ENCODE peak calls at places on chromosomes 3 and 15, in five cellular contexts. K is heart left ventricle; C is NCI-H2081; V is hippocampal formation; X is activated effector memory CD4-positive, alpha-beta T cell treated with Interleukin-2 at 50 U/mL for 16 hours. U is an unnamed sample.

GRCh38 chr3:29686889-29687592 is 406.2 kb downstream of the RBMS3 start:
- DNase-seq in K (no peak), C (no peak), V (no peak), X (no peak), U (peak)

GRCh38 chr3:99559196-99559595 is 79.2 kb upstream of the COL8A1 start:
- DNase-seq in K (no peak), C (no peak), V (no peak), X (no peak), U (no peak)

GRCh38 chr3:133476971-133477375 is 77.1 kb downstream of the BFSP2 start:
- DNase-seq in K (no peak), C (peak), V (no peak), X (no peak), U (no peak)

GRCh38 chr3:100706365-100706764 is 2.9 kb upstream of the TFG start:
- DNase-seq in K (no peak), C (no peak), V (no peak), X (no peak), U (peak)

GRCh38 chr3:134527037-134527436 is 41.2 kb downstream of the CEP63 start:
- DNase-seq in K (peak), C (no peak), V (no peak), X (no peak), U (no peak)

GRCh38 chr15:23566070-23567050 is 886 bp downstream of the MKRN3 start:
- DNase-seq in K (no peak), C (peak), V (peak), X (peak), U (no peak)

GRCh38 chr3:180870008-180870733 is 42.3 kb upstream of the FXR1 start:
- DNase-seq in K (peak), C (no peak), V (no peak), X (no peak), U (peak)

GRCh38 chr3:183515968-183516851 is 39.3 kb downstream of the KLHL6 start:
- DNase-seq in K (no peak), C (no peak), V (no peak), X (peak), U (no peak)

GRCh38 chr15:60477991-60478632 is 830 bp downstream of the ICE2 start:
- DNase-seq in K (no peak), C (peak), V (no peak), X (no peak), U (peak)

GRCh38 chr15:46088486-46089437 is 453.9 kb downstream of the SQOR start:
- DNase-seq in K (no peak), C (no peak), V (no peak), X (no peak), U (no peak)

GRCh38 chr3:48503406-48504050 is 446 bp downstream of the SHISA5 start:
- DNase-seq in K (peak), C (no peak), V (no peak), X (no peak), U (peak)

GRCh38 chr3:151974067-151974466 is 100.6 kb downstream of the SUCNR1 start:
- DNase-seq in K (no peak), C (no peak), V (no peak), X (no peak), U (peak)

GRCh38 chr15:35448294-35448693 is 97.7 kb downstream of the DPH6 start:
- DNase-seq in K (no peak), C (no peak), V (no peak), X (no peak), U (no peak)

GRCh38 chr15:91965501-91966180 is 112.1 kb downstream of the SLCO3A1 start:
- DNase-seq in K (no peak), C (peak), V (no peak), X (no peak), U (peak)

GRCh38 chr3:133763797-133764734 is 17.9 kb downstream of the TF start:
- DNase-seq in K (no peak), C (peak), V (no peak), X (no peak), U (peak)

GRCh38 chr3:30944124-30944523 is 49.7 kb upstream of the GADL1 start:
- DNase-seq in K (no peak), C (no peak), V (no peak), X (no peak), U (no peak)

GRCh38 chr3:25830373-25831305 is 40.7 kb downstream of the OXSM start:
- DNase-seq in K (no peak), C (peak), V (peak), X (no peak), U (no peak)

GRCh38 chr3:135636596-135636995 is 328.9 kb upstream of the PPP2R3A start:
- DNase-seq in K (no peak), C (no peak), V (no peak), X (no peak), U (no peak)

GRCh38 chr15:40441736-40442531 is 1.2 kb downstream of the BAHD1 start:
- DNase-seq in K (peak), C (peak), V (no peak), X (no peak), U (no peak)

GRCh38 chr15:57357796-57358195 is 18.5 kb upstream of the CGNL1 start:
- DNase-seq in K (no peak), C (no peak), V (no peak), X (no peak), U (no peak)